ENCODE peak calls at places on chromosomes 12 and 14, in nine cellular contexts. One of them, this sample, is unnamed.

GRCh38 chr14:100654814-100655795 is 67.9 kb upstream of the BEGAIN start:
- DNase-seq in GM06990: peak
- DNase-seq in endothelial cell: peak
- DNase-seq in endothelial cell of umbilical vein: no peak
- DNase-seq in suprapubic skin: no peak
- DNase-seq in astrocyte of the spinal cord: no peak
- DNase-seq in BJ: no peak
- DNase-seq in lung: no peak
- DNase-seq in fibroblast of lung: no peak
- DNase-seq in this sample: peak

GRCh38 chr12:52672321-52672933 is 7.8 kb downstream of the KRT1 start:
- DNase-seq in GM06990: no peak
- DNase-seq in endothelial cell: no peak
- DNase-seq in endothelial cell of umbilical vein: no peak
- DNase-seq in suprapubic skin: no peak
- DNase-seq in astrocyte of the spinal cord: no peak
- DNase-seq in BJ: no peak
- DNase-seq in lung: no peak
- DNase-seq in fibroblast of lung: no peak
- DNase-seq in this sample: no peak

GRCh38 chr12:106657499-106657898 is 74.7 kb downstream of the RFX4 start:
- DNase-seq in GM06990: no peak
- DNase-seq in endothelial cell: no peak
- DNase-seq in endothelial cell of umbilical vein: no peak
- DNase-seq in suprapubic skin: no peak
- DNase-seq in astrocyte of the spinal cord: no peak
- DNase-seq in BJ: no peak
- DNase-seq in lung: no peak
- DNase-seq in fibroblast of lung: no peak
- DNase-seq in this sample: no peak

GRCh38 chr12:65113621-65114035 is 7.5 kb downstream of the WIF1 start:
- DNase-seq in GM06990: no peak
- DNase-seq in endothelial cell: no peak
- DNase-seq in endothelial cell of umbilical vein: no peak
- DNase-seq in suprapubic skin: no peak
- DNase-seq in astrocyte of the spinal cord: peak
- DNase-seq in BJ: no peak
- DNase-seq in lung: no peak
- DNase-seq in fibroblast of lung: no peak
- DNase-seq in this sample: no peak

GRCh38 chr12:52992699-52993557 is 13.3 kb upstream of the EIF4B start:
- DNase-seq in GM06990: no peak
- DNase-seq in endothelial cell: no peak
- DNase-seq in endothelial cell of umbilical vein: no peak
- DNase-seq in suprapubic skin: no peak
- DNase-seq in astrocyte of the spinal cord: peak
- DNase-seq in BJ: no peak
- DNase-seq in lung: no peak
- DNase-seq in fibroblast of lung: no peak
- DNase-seq in this sample: no peak

GRCh38 chr14:59213368-59214315 is 25.2 kb downstream of the DAAM1 start:
- DNase-seq in GM06990: no peak
- DNase-seq in endothelial cell: no peak
- DNase-seq in endothelial cell of umbilical vein: no peak
- DNase-seq in suprapubic skin: no peak
- DNase-seq in astrocyte of the spinal cord: peak
- DNase-seq in BJ: no peak
- DNase-seq in lung: no peak
- DNase-seq in fibroblast of lung: peak
- DNase-seq in this sample: no peak

GRCh38 chr14:105867961-105868599 is 341.7 kb downstream of the TMEM121 start:
- DNase-seq in GM06990: no peak
- DNase-seq in endothelial cell: no peak
- DNase-seq in endothelial cell of umbilical vein: no peak
- DNase-seq in suprapubic skin: no peak
- DNase-seq in astrocyte of the spinal cord: no peak
- DNase-seq in BJ: no peak
- DNase-seq in lung: no peak
- DNase-seq in fibroblast of lung: no peak
- DNase-seq in this sample: no peak

GRCh38 chr12:51924551-51925399 is 17.5 kb downstream of the ACVRL1 start:
- DNase-seq in GM06990: peak
- DNase-seq in endothelial cell: no peak
- DNase-seq in endothelial cell of umbilical vein: peak
- DNase-seq in suprapubic skin: peak
- DNase-seq in astrocyte of the spinal cord: no peak
- DNase-seq in BJ: no peak
- DNase-seq in lung: no peak
- DNase-seq in fibroblast of lung: no peak
- DNase-seq in this sample: no peak

GRCh38 chr12:49750994-49751393 is 9.6 kb downstream of the TMBIM6 start:
- DNase-seq in GM06990: no peak
- DNase-seq in endothelial cell: no peak
- DNase-seq in endothelial cell of umbilical vein: no peak
- DNase-seq in suprapubic skin: no peak
- DNase-seq in astrocyte of the spinal cord: no peak
- DNase-seq in BJ: no peak
- DNase-seq in lung: no peak
- DNase-seq in fibroblast of lung: no peak
- DNase-seq in this sample: no peak

GRCh38 chr12:130830246-130830551 is 8.9 kb downstream of the STX2 start:
- DNase-seq in GM06990: no peak
- DNase-seq in endothelial cell: no peak
- DNase-seq in endothelial cell of umbilical vein: no peak
- DNase-seq in suprapubic skin: no peak
- DNase-seq in astrocyte of the spinal cord: no peak
- DNase-seq in BJ: no peak
- DNase-seq in lung: no peak
- DNase-seq in fibroblast of lung: no peak
- DNase-seq in this sample: no peak

GRCh38 chr12:6462234-6462995 is 8.1 kb downstream of the VAMP1 start:
- DNase-seq in GM06990: no peak
- DNase-seq in endothelial cell: no peak
- DNase-seq in endothelial cell of umbilical vein: peak
- DNase-seq in suprapubic skin: no peak
- DNase-seq in astrocyte of the spinal cord: no peak
- DNase-seq in BJ: no peak
- DNase-seq in lung: no peak
- DNase-seq in fibroblast of lung: no peak
- DNase-seq in this sample: no peak

GRCh38 chr12:130819248-130819576 is 19.8 kb downstream of the STX2 start:
- DNase-seq in GM06990: no peak
- DNase-seq in endothelial cell: no peak
- DNase-seq in endothelial cell of umbilical vein: no peak
- DNase-seq in suprapubic skin: no peak
- DNase-seq in astrocyte of the spinal cord: no peak
- DNase-seq in BJ: no peak
- DNase-seq in lung: no peak
- DNase-seq in fibroblast of lung: no peak
- DNase-seq in this sample: no peak

GRCh38 chr12:64469455-64470142 is 17.7 kb downstream of the TBK1 start:
- DNase-seq in GM06990: no peak
- DNase-seq in endothelial cell: no peak
- DNase-seq in endothelial cell of umbilical vein: no peak
- DNase-seq in suprapubic skin: no peak
- DNase-seq in astrocyte of the spinal cord: no peak
- DNase-seq in BJ: no peak
- DNase-seq in lung: no peak
- DNase-seq in fibroblast of lung: no peak
- DNase-seq in this sample: no peak

GRCh38 chr12:67893003-67893402 is 96.2 kb upstream of the IFNG-AS1 start:
- DNase-seq in GM06990: no peak
- DNase-seq in endothelial cell: no peak
- DNase-seq in endothelial cell of umbilical vein: no peak
- DNase-seq in suprapubic skin: no peak
- DNase-seq in astrocyte of the spinal cord: no peak
- DNase-seq in BJ: no peak
- DNase-seq in lung: no peak
- DNase-seq in fibroblast of lung: no peak
- DNase-seq in this sample: peak

DNA sequence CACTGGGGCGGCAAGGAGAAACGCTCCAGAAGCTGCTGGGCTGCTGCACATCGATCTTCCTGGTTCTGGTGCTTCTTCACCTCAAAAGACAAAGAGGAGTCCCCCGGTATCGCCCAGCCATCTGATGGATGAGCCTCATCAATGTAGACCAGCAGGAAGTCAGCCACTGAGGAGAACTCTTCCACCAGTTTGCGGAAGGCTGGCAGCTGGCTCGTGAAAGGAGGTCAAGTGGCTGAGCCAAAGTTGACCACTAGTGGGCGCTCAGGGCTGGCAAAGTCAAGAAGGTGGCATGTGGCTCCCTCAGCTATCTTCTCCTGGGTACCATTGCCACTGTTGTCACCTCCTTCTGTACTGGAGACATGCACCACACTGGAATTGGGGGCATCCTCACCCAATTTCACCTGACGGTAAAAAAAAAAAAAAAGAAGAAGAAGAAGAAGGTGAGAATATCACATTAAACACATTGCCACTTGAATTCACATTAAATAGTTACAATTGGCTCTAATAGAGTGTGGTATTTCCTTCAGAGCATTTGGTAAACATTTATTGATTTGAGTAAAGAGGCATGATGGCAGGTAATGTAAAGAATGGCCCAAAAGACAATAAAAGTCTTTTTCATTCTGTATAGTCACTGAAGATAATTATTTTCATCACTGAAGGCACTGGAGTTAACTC is 8.3 kb downstream of the DIO2 start:
- DNase-seq in GM06990: no peak
- DNase-seq in endothelial cell: peak
- DNase-seq in endothelial cell of umbilical vein: no peak
- DNase-seq in suprapubic skin: no peak
- DNase-seq in astrocyte of the spinal cord: no peak
- DNase-seq in BJ: no peak
- DNase-seq in lung: no peak
- DNase-seq in fibroblast of lung: no peak
- DNase-seq in this sample: peak
- TF ChIP-seq CTCF in GM06990: peak
- TF ChIP-seq CTCF in endothelial cell: peak
- TF ChIP-seq CTCF in endothelial cell of umbilical vein: peak
- TF ChIP-seq CTCF in suprapubic skin: peak
- TF ChIP-seq CTCF in astrocyte of the spinal cord: peak
- TF ChIP-seq CTCF in BJ: peak
- TF ChIP-seq CTCF in lung: no peak
- TF ChIP-seq CTCF in fibroblast of lung: peak
- TF ChIP-seq CTCF in this sample: peak

GRCh38 chr12:114625294-114625851 is 58.6 kb downstream of the TBX3 start:
- DNase-seq in GM06990: no peak
- DNase-seq in endothelial cell: peak
- DNase-seq in endothelial cell of umbilical vein: peak
- DNase-seq in suprapubic skin: no peak
- DNase-seq in astrocyte of the spinal cord: peak
- DNase-seq in BJ: peak
- DNase-seq in lung: peak
- DNase-seq in fibroblast of lung: peak
- DNase-seq in this sample: peak
- TF ChIP-seq CTCF in GM06990: peak
- TF ChIP-seq CTCF in endothelial cell: peak
- TF ChIP-seq CTCF in endothelial cell of umbilical vein: peak
- TF ChIP-seq CTCF in suprapubic skin: peak
- TF ChIP-seq CTCF in astrocyte of the spinal cord: peak
- TF ChIP-seq CTCF in BJ: peak
- TF ChIP-seq CTCF in lung: peak
- TF ChIP-seq CTCF in fibroblast of lung: peak
- TF ChIP-seq CTCF in this sample: peak

DNA sequence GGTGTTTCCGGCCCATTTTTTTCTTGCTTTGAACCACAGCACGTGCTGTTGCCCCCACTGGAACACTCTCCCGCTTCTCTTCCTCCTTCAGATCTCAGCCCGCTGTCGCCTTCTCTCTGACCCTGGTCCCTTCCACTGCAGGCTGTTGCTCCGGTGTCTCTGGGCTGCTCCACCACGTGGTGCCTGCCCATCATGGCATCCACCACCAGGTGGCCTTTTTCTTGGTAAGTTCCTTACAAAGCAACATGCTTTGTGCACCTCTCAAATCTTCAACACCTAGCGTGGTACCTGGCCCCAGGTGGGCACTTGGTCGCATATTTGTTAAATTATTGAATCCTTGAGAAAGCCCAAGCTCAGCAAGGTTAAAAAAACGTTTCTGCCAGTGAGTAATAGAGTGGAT is 19.1 kb downstream of the TUNAR start:
- DNase-seq in GM06990: no peak
- DNase-seq in endothelial cell: peak
- DNase-seq in endothelial cell of umbilical vein: no peak
- DNase-seq in suprapubic skin: no peak
- DNase-seq in astrocyte of the spinal cord: no peak
- DNase-seq in BJ: no peak
- DNase-seq in lung: no peak
- DNase-seq in fibroblast of lung: no peak
- DNase-seq in this sample: peak
- TF ChIP-seq CTCF in GM06990: peak
- TF ChIP-seq CTCF in endothelial cell: peak
- TF ChIP-seq CTCF in endothelial cell of umbilical vein: no peak
- TF ChIP-seq CTCF in suprapubic skin: no peak
- TF ChIP-seq CTCF in astrocyte of the spinal cord: no peak
- TF ChIP-seq CTCF in BJ: peak
- TF ChIP-seq CTCF in lung: no peak
- TF ChIP-seq CTCF in fibroblast of lung: no peak
- TF ChIP-seq CTCF in this sample: peak

GRCh38 chr12:77720258-77720657 is 110.4 kb upstream of the NAV3 start:
- DNase-seq in GM06990: no peak
- DNase-seq in endothelial cell: no peak
- DNase-seq in endothelial cell of umbilical vein: no peak
- DNase-seq in suprapubic skin: no peak
- DNase-seq in astrocyte of the spinal cord: no peak
- DNase-seq in BJ: no peak
- DNase-seq in lung: no peak
- DNase-seq in fibroblast of lung: peak
- DNase-seq in this sample: peak
- TF ChIP-seq CTCF in GM06990: peak
- TF ChIP-seq CTCF in endothelial cell: no peak
- TF ChIP-seq CTCF in endothelial cell of umbilical vein: no peak
- TF ChIP-seq CTCF in suprapubic skin: no peak
- TF ChIP-seq CTCF in astrocyte of the spinal cord: no peak
- TF ChIP-seq CTCF in BJ: peak
- TF ChIP-seq CTCF in lung: no peak
- TF ChIP-seq CTCF in fibroblast of lung: peak
- TF ChIP-seq CTCF in this sample: peak

This sample was measured in nephron progenitor cell.